ENCODE peak calls at places on chromosomes 12 and 14, in four cellular contexts. I is K562, W is GM12878, J is HepG2. B is an unnamed sample.

GRCh38 chr12:116276433-116277216 is 868 bp downstream of the MED13L start:
- DNase-seq in I (peak; percentile 61), W (no peak), J (peak; percentile 71), B (peak; percentile 66)

GRCh38 chr14:31228533-31228932 is 20.9 kb upstream of the HECTD1 start:
- DNase-seq in J (no peak), I (no peak), W (no peak), B (no peak)

GRCh38 chr12:131844656-131845055 is 16.5 kb downstream of the MMP17 start:
- DNase-seq in I (no peak), W (no peak), J (no peak), B (no peak)

GRCh38 chr14:39988939-39989338 is 556.7 kb upstream of the FBXO33 start:
- DNase-seq in I (no peak), W (no peak), J (peak; percentile 64), B (peak; percentile 76)

GRCh38 chr14:85622106-85622505 is 92.2 kb downstream of the FLRT2 start:
- DNase-seq in I (no peak), J (no peak), W (no peak), B (peak; percentile 48)

GRCh38 chr12:78209851-78210493 is 379.3 kb downstream of the NAV3 start:
- DNase-seq in I (no peak), W (no peak), J (no peak), B (no peak)

GRCh38 chr14:91374287-91374880 is 43.2 kb downstream of the CCDC88C start:
- DNase-seq in W (no peak), J (no peak), I (no peak), B (no peak)

GRCh38 chr12:70549340-70550179 is 87.7 kb downstream of the PTPRB start:
- DNase-seq in W (no peak), I (no peak), J (peak; percentile 49), B (no peak)

GRCh38 chr12:19970116-19970515 is 398.2 kb upstream of the PDE3A start:
- DNase-seq in W (no peak), I (no peak), J (no peak), B (no peak)

GRCh38 chr12:51262758-51263177 is 7.4 kb downstream of the SMAGP start:
- DNase-seq in W (no peak), I (no peak), J (no peak), B (peak; percentile 84)

GRCh38 chr12:79155703-79156102 is 291.1 kb downstream of the SYT1 start:
- DNase-seq in W (no peak), I (no peak), J (no peak), B (no peak)

GRCh38 chr12:67721216-67721615 is 72.7 kb downstream of the DYRK2 start:
- DNase-seq in W (no peak), J (no peak), I (no peak), B (no peak)

GRCh38 chr12:91404362-91404899 is 221.8 kb upstream of the DCN start:
- DNase-seq in J (no peak), I (no peak), W (no peak), B (no peak)

GRCh38 chr12:23771230-23771949 is 178.1 kb downstream of the SOX5 start:
- DNase-seq in I (no peak), J (peak; percentile 4), W (no peak), B (no peak)

GRCh38 chr12:92438641-92439396 is 264.0 kb upstream of the PLEKHG7 start:
- DNase-seq in I (no peak), W (no peak), J (no peak), B (no peak)

GRCh38 chr14:90274808-90275454 is 18.6 kb downstream of the PSMC1 start:
- DNase-seq in I (no peak), W (no peak), J (no peak), B (no peak)

GRCh38 chr12:51850933-51851244 is 2.4 kb upstream of the FIGNL2 start:
- DNase-seq in W (no peak), J (no peak), I (no peak), B (no peak)

GRCh38 chr14:88269816-88270416 is 53.2 kb downstream of the KCNK10 start:
- DNase-seq in I (no peak), W (no peak), J (no peak), B (peak; percentile 20)

GRCh38 chr12:87201598-87201997 is 827.6 kb downstream of the C12orf50 start:
- DNase-seq in J (no peak), I (no peak), W (no peak), B (no peak)

GRCh38 chr12:66668311-66668710 is 10.6 kb downstream of the GRIP1 start:
- DNase-seq in J (no peak), I (no peak), W (no peak), B (no peak)

GRCh38 chr12:132423251-132424117 is 66.5 kb upstream of the FBRSL1 start:
- DNase-seq in J (peak; percentile 23), W (no peak), I (peak; percentile 78), B (peak; percentile 51)

GRCh38 chr14:71721791-71722190 is 210.4 kb upstream of the RGS6 start:
- DNase-seq in I (no peak), W (no peak), J (no peak), B (no peak)

GRCh38 chr14:45039390-45039789 is 44.5 kb upstream of the PRPF39 start:
- DNase-seq in J (no peak), W (no peak), I (no peak), B (no peak)

GRCh38 chr14:58887931-58888330 is 250.2 kb downstream of the DACT1 start:
- DNase-seq in I (no peak), W (no peak), J (no peak), B (no peak)

GRCh38 chr14:36660736-36661505 is 739 bp upstream of the PAX9 start:
- DNase-seq in I (no peak), W (no peak), J (no peak), B (peak; percentile 37)

GRCh38 chr12:122996621-122997342 is 16.3 kb downstream of the ARL6IP4 start:
- DNase-seq in J (no peak), I (no peak), W (no peak), B (no peak)

GRCh38 chr12:120841525-120841924 is 62.6 kb downstream of the SPPL3 start:
- DNase-seq in W (no peak), J (no peak), I (no peak), B (no peak)

GRCh38 chr12:117036046-117036445 is 63.2 kb downstream of the TESC start:
- DNase-seq in W (no peak), J (no peak), I (no peak), B (no peak)

GRCh38 chr12:31647106-31647505 is 12.4 kb upstream of the ETFBKMT start:
- DNase-seq in I (no peak), W (no peak), J (no peak), B (no peak)

GRCh38 chr12:55934773-55935172 is 3.8 kb downstream of the DGKA start:
- DNase-seq in I (no peak), W (no peak), J (no peak), B (no peak)

GRCh38 chr12:65459545-65459944 is 181.1 kb downstream of the MSRB3 start:
- DNase-seq in I (no peak), W (no peak), J (no peak), B (no peak)

GRCh38 chr12:2194060-2194459 is 141.3 kb downstream of the CACNA1C start:
- DNase-seq in I (no peak), W (no peak), J (no peak), B (no peak)

GRCh38 chr12:85076688-85077430 is 40.7 kb downstream of the LRRIQ1 start:
- DNase-seq in I (peak; percentile 1), J (peak; percentile 43), W (no peak), B (peak; percentile 85)
- TF ChIP-seq JUNB in I (no peak), J (no peak), W (no peak), B (no peak)

GRCh38 chr14:98726585-98727405 is 545.2 kb downstream of the BCL11B start:
- DNase-seq in I (no peak), W (no peak), J (no peak), B (no peak)
- TF ChIP-seq REST in I (no peak), W (no peak), J (no peak), B (no peak)

GRCh38 chr14:100336618-100337530 is 13.7 kb downstream of the SLC25A47 start:
- DNase-seq in I (no peak), W (no peak), J (no peak), B (no peak)

GRCh38 chr14:100341301-100342031 is 18.3 kb downstream of the SLC25A47 start:
- DNase-seq in W (peak; percentile 44), I (no peak), J (no peak), B (no peak)

GRCh38 chr14:100340454-100340813 is 17.3 kb downstream of the SLC25A47 start:
- DNase-seq in W (no peak), I (no peak), J (no peak), B (no peak)

GRCh38 chr14:100342195-100342594 is 19.1 kb downstream of the SLC25A47 start:
- DNase-seq in W (no peak), I (no peak), J (no peak), B (no peak)

DNA sequence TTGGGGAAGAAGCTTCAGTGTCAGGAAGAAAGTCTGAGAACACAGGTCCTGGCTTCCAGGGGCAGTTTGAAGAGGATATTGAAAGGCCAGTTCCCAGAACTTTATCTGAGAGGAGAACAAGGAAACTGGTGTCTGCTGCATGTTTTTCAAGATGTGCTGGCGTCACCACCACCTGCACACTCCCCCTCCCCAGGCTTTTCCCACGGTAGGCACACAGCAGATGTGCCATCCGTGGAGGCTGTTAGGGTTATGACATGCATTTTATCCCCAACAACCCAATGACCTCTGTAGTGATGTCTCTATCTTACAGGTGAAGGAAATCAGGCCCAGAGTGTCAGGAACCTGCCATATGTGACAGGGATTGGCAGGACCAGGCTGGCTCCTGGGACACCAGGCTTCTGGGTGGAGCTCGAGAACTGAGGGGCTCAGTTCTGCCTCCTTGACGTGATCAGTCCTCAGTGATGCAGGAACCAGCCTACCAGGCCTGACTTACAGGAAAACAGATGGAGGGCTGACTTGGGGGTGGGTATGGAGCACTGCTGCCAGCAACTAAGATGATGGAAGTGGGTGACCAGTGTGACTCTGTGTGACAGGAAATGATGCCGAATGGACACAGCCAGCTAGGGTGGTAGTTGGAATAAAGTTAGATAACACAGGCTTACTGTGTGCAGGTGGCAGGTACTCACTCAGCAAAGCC is 16.8 kb downstream of the SLC25A47 start:
- DNase-seq in I (no peak), J (no peak), W (no peak), B (no peak)
- H3K36me3 ChIP-seq in I (peaks cover 68% of the 10 kb centered on the region), J (peaks cover 40% of the 10 kb centered on the region), W (peaks cover 18% of the 10 kb centered on the region), B (peaks cover 29% of the 10 kb centered on the region)

DNA sequence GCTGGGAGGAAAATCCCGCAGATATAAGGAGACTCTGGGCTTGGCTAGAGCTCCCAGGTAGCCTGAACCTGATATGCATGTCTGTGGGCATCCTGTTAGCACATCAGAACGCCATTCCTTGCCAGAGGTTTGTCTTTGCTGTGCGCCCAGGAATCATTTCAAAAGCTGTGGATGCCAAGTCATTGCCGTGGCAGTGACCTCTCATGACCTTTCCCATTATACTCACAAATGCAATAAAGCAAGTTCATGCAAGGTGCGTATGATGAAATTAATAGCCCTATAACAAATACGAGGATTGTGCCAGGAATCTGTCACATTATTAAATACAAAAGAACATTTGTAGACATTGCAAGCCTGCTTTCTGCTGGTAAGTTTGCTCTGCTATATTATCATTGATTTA is 229.1 kb upstream of the PELI2 start:
- DNase-seq in W (no peak), J (no peak), I (no peak), B (no peak)
- TF ChIP-seq JUNB in W (no peak), J (no peak), I (no peak), B (no peak)

GRCh38 chr12:130027798-130028197 is 124.0 kb upstream of the TMEM132D start:
- DNase-seq in I (no peak), W (no peak), J (no peak), B (no peak)
- TF ChIP-seq REST in I (no peak), W (no peak), J (no peak), B (no peak)